ENCODE peak calls at places on chromosomes 5 and 9, in six cellular contexts. O is SJCRH30; G is upper lobe of right lung; H is colonic mucosa; X is effector memory CD4-positive, alpha-beta T cell; M is tibial artery. J is an unnamed sample. For H3K9me3 and H3K36me3, the result is how much of the 10 kb centered on the place peaks cover.

GRCh38 chr9:16205455-16205854 is 652.6 kb downstream of the CCDC171 start:
- DNase-seq in G (no peak), H (no peak), O (no peak), X (no peak), M (no peak), J (no peak)

GRCh38 chr5:135444360-135444759 is 2.8 kb downstream of the DCANP1 start:
- DNase-seq in H (no peak), G (peak), X (no peak), O (no peak), M (no peak), J (no peak)

GRCh38 chr9:21395778-21396717 is 10.8 kb upstream of the IFNA2 start:
- DNase-seq in X (peak), H (peak), O (peak), G (peak), M (peak), J (no peak)

GRCh38 chr5:150341331-150341730 is 16.2 kb upstream of the TCOF1 start:
- DNase-seq in X (no peak), G (no peak), H (no peak), O (peak), M (no peak), J (no peak)

GRCh38 chr9:21941337-21941995 is 52.7 kb downstream of the CDKN2A start:
- DNase-seq in M (no peak), X (no peak), G (no peak), H (no peak), O (no peak), J (no peak)

GRCh38 chr5:129963359-129963758 is 59.1 kb downstream of the CHSY3 start:
- DNase-seq in O (peak), X (no peak), M (no peak), H (no peak), G (no peak), J (no peak)

GRCh38 chr5:138352722-138353549 is 451 bp downstream of the KDM3B start:
- DNase-seq in X (peak), H (peak), O (peak), M (peak), G (peak), J (peak)

GRCh38 chr5:322281-322941 is 897 bp downstream of the AHRR start:
- DNase-seq in O (no peak), M (no peak), H (no peak), G (peak), X (no peak), J (no peak)

GRCh38 chr5:52738095-52738506 is 49.6 kb upstream of the ITGA1 start:
- DNase-seq in M (no peak), G (no peak), H (no peak), X (no peak), O (no peak), J (no peak)

GRCh38 chr9:82284758-82285157 is 296.2 kb downstream of the SPATA31D1 start:
- DNase-seq in X (no peak), M (no peak), H (no peak), G (no peak), O (no peak), J (no peak)

GRCh38 chr9:14910178-14910805 is at the start of gene FREM1:
- DNase-seq in G (peak), X (no peak), O (peak), M (no peak), H (peak), J (peak)

GRCh38 chr5:80990527-80990926 is 30.4 kb downstream of the RASGRF2 start:
- DNase-seq in X (no peak), O (no peak), G (no peak), M (no peak), H (no peak), J (no peak)

GRCh38 chr9:113742471-113742870 is 133.6 kb upstream of the ZNF618 start:
- DNase-seq in M (no peak), G (no peak), H (no peak), X (no peak), O (no peak), J (no peak)

GRCh38 chr5:134540747-134541733 is 15.6 kb downstream of the JADE2 start:
- DNase-seq in H (no peak), X (no peak), G (no peak), O (no peak), M (no peak), J (no peak)

GRCh38 chr5:143428155-143428554 is 24.7 kb upstream of the NR3C1 start:
- DNase-seq in X (no peak), O (no peak), G (no peak), H (no peak), M (no peak), J (no peak)

GRCh38 chr9:84278131-84278530 is 62.4 kb downstream of the SLC28A3 start:
- DNase-seq in X (no peak), G (no peak), H (no peak), O (no peak), M (no peak), J (no peak)

DNA sequence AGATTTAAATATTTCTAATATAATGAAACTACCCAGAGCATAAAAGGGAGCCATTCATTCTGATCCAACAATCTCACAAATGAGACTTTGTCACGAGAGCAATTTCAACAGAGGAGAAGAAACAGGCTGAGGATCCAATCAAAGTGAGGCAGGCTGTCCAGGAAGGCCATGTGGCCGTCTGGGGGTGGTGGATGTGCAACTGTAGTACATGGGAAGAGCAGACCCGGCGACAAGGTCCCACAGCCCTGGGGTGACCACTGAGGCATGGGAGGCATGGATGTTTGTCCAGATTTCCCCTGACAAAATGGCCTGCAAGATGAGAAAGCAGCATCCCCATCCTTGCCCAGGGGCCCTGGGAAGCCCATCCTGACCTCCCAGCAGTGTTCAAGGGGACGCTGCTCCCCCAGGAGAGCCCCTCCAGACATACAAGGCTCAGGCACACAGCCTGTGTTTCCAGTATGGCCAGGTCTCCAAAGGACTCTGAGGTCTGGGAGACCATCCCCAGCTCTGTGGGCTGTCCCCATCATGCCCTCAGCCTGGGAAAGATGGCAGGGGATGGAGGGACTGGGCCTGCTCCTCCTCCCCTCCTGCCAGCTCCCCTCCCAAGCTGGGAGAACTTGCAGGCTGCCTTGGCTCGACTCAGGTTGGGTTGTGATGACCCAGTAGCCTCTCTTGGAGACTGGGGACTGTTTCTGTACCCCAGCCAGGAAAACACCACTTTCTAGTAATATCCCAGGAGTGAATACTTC is 27.5 kb upstream of the FCN2 start:
- DNase-seq in G (peak), O (no peak), M (peak), X (no peak), H (no peak), J (no peak)
- H3K9me3 ChIP-seq in G (under half), O (under half), M (under half), X (under half), H (under half), J (under half)

GRCh38 chr9:137813167-137813566 is 64.4 kb upstream of the CACNA1B start:
- DNase-seq in G (peak), M (no peak), O (no peak), X (no peak), H (no peak), J (no peak)
- H3K36me3 ChIP-seq in G (half or more), M (half or more), O (half or more), X (half or more), H (under half), J (under half)

GRCh38 chr9:98228392-98229089 is 26.9 kb downstream of the TBC1D2 start:
- DNase-seq in M (no peak), H (no peak), G (no peak), O (no peak), X (no peak), J (no peak)

GRCh38 chr9:98227883-98228282 is 27.6 kb downstream of the TBC1D2 start:
- DNase-seq in M (no peak), O (no peak), X (no peak), G (no peak), H (no peak), J (no peak)

GRCh38 chr9:98225015-98225442 is 30.4 kb downstream of the TBC1D2 start:
- DNase-seq in M (no peak), X (no peak), G (no peak), O (no peak), H (peak), J (no peak)

GRCh38 chr9:98226516-98226915 is 28.9 kb downstream of the TBC1D2 start:
- DNase-seq in X (no peak), H (no peak), O (no peak), G (no peak), M (no peak), J (no peak)

GRCh38 chr9:98226968-98227367 is 28.5 kb downstream of the TBC1D2 start:
- DNase-seq in M (no peak), G (no peak), X (no peak), O (peak), H (no peak), J (no peak)
- H3K27ac ChIP-seq in M (no peak), G (no peak), X (no peak), O (peak), H (no peak), J (no peak)

GRCh38 chr5:178786424-178786823 is 56.0 kb upstream of the ZNF354A start:
- DNase-seq in M (no peak), H (no peak), O (no peak), G (peak), X (no peak), J (no peak)

GRCh38 chr5:178786859-178787499 is 56.5 kb upstream of the ZNF354A start:
- DNase-seq in X (no peak), O (no peak), G (peak), H (no peak), M (no peak), J (peak)

GRCh38 chr5:178787889-178788288 is 57.4 kb upstream of the ZNF354A start:
- DNase-seq in H (no peak), G (peak), X (no peak), O (no peak), M (no peak), J (no peak)

GRCh38 chr5:178784391-178784790 is 53.9 kb upstream of the ZNF354A start:
- DNase-seq in M (no peak), X (no peak), G (no peak), H (no peak), O (no peak), J (no peak)

GRCh38 chr5:178785999-178786398 is 55.5 kb upstream of the ZNF354A start:
- DNase-seq in M (no peak), H (no peak), O (no peak), X (no peak), G (peak), J (no peak)
- H3K9me3 ChIP-seq in M (under half), H (under half), O (under half), X (under half), G (under half), J (under half)

DNA sequence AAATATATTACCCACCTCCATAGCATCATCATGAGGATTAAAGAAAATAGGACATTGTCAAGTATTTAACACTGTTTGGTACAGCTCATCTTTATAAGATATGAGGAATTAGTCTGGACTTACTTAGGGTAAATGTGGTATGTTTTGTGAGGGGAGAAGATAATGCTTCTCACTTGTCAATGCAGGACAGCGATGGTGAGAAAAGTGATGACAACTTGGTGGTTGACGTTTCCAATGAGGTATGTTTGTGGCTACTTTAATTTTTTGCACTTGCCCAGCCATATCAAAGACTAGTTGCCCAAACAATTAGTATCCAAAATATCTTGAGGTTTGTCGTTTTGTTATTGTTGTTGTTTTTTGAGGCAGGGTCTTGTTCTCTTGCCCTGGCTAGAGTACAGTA is 133.9 kb downstream of the TLE4 start:
- DNase-seq in M (no peak), H (no peak), X (no peak), G (no peak), O (no peak), J (no peak)
- H3K36me3 ChIP-seq in M (half or more), H (under half), X (under half), G (half or more), O (half or more), J (under half)

DNA sequence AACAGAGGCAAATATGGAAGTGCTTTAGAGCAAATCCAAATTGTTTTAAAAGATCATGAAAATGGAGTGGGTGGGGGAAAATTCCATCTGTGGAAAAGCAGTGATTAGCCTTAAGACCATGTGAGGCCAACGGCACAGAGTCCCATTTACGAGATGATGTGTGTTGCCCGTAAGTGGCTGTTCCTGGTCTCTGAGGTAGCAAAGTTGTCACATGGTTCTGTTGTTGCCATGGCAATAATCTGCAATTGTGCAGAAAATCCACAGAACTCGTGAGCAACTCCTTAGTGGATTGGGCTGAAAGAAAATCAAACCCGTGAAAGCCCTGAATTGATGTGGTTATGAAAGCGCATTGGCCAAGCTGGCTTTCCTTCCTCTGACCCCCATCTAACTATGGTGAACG is 614.7 kb downstream of the EBF1 start:
- DNase-seq in H (no peak), M (peak), X (no peak), G (no peak), O (no peak), J (peak)
- H3K27ac ChIP-seq in H (no peak), M (peak), X (no peak), G (no peak), O (no peak), J (peak)

GRCh38 chr5:141402553-141403328 is at the start of gene PCDHGA9:
- DNase-seq in X (no peak), H (no peak), G (no peak), O (no peak), M (no peak), J (no peak)

GRCh38 chr5:141398608-141399007 is 861 bp downstream of the PCDHGB5 start:
- DNase-seq in X (no peak), M (no peak), G (no peak), H (no peak), O (no peak), J (no peak)

GRCh38 chr5:141399555-141400258 is 2.0 kb downstream of the PCDHGB5 start:
- DNase-seq in X (no peak), G (no peak), O (no peak), M (no peak), H (no peak), J (no peak)

GRCh38 chr5:141403387-141403786 is 809 bp downstream of the PCDHGA9 start:
- DNase-seq in G (no peak), M (no peak), X (no peak), O (no peak), H (no peak), J (no peak)
- H3K9me3 ChIP-seq in G (under half), M (half or more), X (under half), O (under half), H (under half), J (half or more)

GRCh38 chr9:5787759-5788329 is 45.1 kb downstream of the ERMP1 start:
- DNase-seq in M (no peak), O (no peak), X (no peak), H (no peak), G (no peak), J (no peak)

GRCh38 chr9:5787220-5787619 is 45.7 kb downstream of the ERMP1 start:
- DNase-seq in G (no peak), M (no peak), H (no peak), O (no peak), X (no peak), J (no peak)

GRCh38 chr9:5790923-5791322 is 42.0 kb downstream of the ERMP1 start:
- DNase-seq in X (no peak), G (no peak), O (no peak), H (no peak), M (no peak), J (no peak)

GRCh38 chr9:5791870-5792269 is 41.0 kb downstream of the ERMP1 start:
- DNase-seq in O (no peak), M (no peak), H (no peak), G (no peak), X (no peak), J (no peak)

GRCh38 chr9:5789489-5789888 is 43.4 kb downstream of the ERMP1 start:
- DNase-seq in G (no peak), M (no peak), X (no peak), O (no peak), H (no peak), J (no peak)
- H3K36me3 ChIP-seq in G (under half), M (under half), X (under half), O (under half), H (under half), J (under half)

GRCh38 chr5:8456846-8457186 is 587.9 kb downstream of the MTRR start:
- DNase-seq in G (no peak), M (no peak), X (no peak), H (no peak), O (no peak), J (no peak)
- H3K27ac ChIP-seq in G (peak), M (peak), X (no peak), H (peak), O (peak), J (peak)

DNA sequence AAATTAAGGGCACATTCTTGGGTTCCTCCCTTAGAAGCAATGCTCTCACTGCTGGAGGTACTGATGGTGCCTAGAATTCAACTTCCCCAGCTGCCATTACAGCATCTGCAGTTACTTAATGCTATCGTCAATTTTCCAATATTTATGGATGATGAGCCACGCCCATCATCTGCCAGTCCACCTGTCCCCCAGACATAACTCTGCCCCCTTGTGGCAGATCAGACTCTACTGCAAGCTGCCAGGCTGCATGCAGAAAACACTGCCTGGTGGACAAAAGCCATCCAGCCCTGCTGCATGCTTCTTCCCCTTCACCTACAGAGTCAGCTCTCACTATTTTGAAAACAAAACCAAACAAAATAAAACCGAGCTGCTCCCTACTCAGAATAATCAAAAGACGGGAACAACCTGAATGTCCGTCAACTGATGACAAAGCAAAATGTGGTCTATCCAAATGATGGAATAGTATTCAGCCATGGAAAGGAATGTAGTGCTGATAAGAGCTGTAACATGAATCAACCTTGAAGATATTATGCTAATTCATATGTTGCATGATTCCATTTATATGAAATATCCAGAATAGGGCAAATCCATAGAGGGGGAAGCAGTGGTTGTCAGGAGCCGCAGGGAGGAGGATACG is 66.4 kb downstream of the RETREG1 start:
- DNase-seq in G (no peak), H (peak), M (no peak), X (no peak), O (peak), J (no peak)
- H3K9me3 ChIP-seq in G (under half), H (under half), M (under half), X (under half), O (under half), J (under half)